ENCODE peak calls at places on chromosomes 6 and 20, in ten cellular contexts. C, U, M, H, F, Y, J, D, O and S are unnamed samples.

GRCh38 chr6:8738951-8739350 is 303.6 kb upstream of the SLC35B3 start:
- DNase-seq in U (no peak), H (no peak), C (no peak), M (no peak), D (no peak), F (no peak), Y (no peak), O (no peak), J (no peak), S (no peak)

GRCh38 chr20:20552076-20552475 is 160.4 kb downstream of the RALGAPA2 start:
- DNase-seq in U (no peak), H (no peak), O (no peak), F (no peak), C (no peak), Y (no peak), D (no peak), M (no peak), J (no peak), S (no peak)

GRCh38 chr6:156828280-156828703 is 51.1 kb downstream of the ARID1B start:
- DNase-seq in O (no peak), F (peak; percentile 37), U (peak; percentile 50), C (no peak), D (peak; percentile 57), H (peak; percentile 41), M (peak; percentile 91), J (no peak), Y (peak; percentile 44), S (no peak)

GRCh38 chr20:1813101-1813529 is 82.1 kb upstream of the SIRPA start:
- DNase-seq in Y (peak; percentile 71), D (no peak), O (no peak), U (no peak), M (peak; percentile 97), C (no peak), H (peak; percentile 64), J (no peak), F (peak; percentile 73), S (no peak)

GRCh38 chr20:60306105-60306504 is 347.9 kb downstream of the CDH26 start:
- DNase-seq in M (no peak), H (no peak), U (no peak), Y (no peak), D (no peak), F (no peak), J (no peak), O (no peak), C (no peak), S (no peak)

GRCh38 chr6:43058511-43058910 is 723 bp downstream of the MRPL2 start:
- DNase-seq in H (no peak), U (peak; percentile 49), J (no peak), O (no peak), F (no peak), Y (no peak), C (no peak), D (no peak), M (no peak), S (no peak)

GRCh38 chr6:50936277-50936681 is 117.6 kb downstream of the TFAP2B start:
- DNase-seq in D (no peak), Y (no peak), F (no peak), O (no peak), C (no peak), H (no peak), U (no peak), J (no peak), M (no peak), S (no peak)

GRCh38 chr20:13220194-13220856 is 749 bp upstream of the ISM1 start:
- DNase-seq in F (peak; percentile 55), C (peak; percentile 60), U (no peak), J (peak; percentile 88), D (no peak), O (peak; percentile 7), H (peak; percentile 75), M (peak; percentile 3), Y (peak; percentile 35), S (peak; percentile 26)

GRCh38 chr6:110683236-110683635 is 132.0 kb downstream of the CDK19 start:
- DNase-seq in D (no peak), Y (no peak), F (no peak), O (no peak), U (no peak), H (no peak), J (no peak), M (no peak), C (no peak), S (no peak)

GRCh38 chr6:106116125-106116524 is 30.0 kb downstream of the PRDM1 start:
- DNase-seq in U (no peak), F (no peak), Y (no peak), D (no peak), J (no peak), O (no peak), M (peak; percentile 13), C (peak; percentile 80), H (no peak), S (no peak)

GRCh38 chr6:11120273-11121005 is 8.9 kb upstream of the ERVFRD-1 start:
- DNase-seq in U (no peak), C (no peak), H (no peak), O (no peak), D (no peak), J (no peak), M (peak; percentile 72), Y (no peak), F (no peak), S (no peak)

GRCh38 chr6:147779624-147780023 is 271.1 kb downstream of the SAMD5 start:
- DNase-seq in U (no peak), F (no peak), J (no peak), M (no peak), H (no peak), D (no peak), C (no peak), O (no peak), Y (no peak), S (no peak)

GRCh38 chr6:131250121-131250520 is 114.9 kb downstream of the AKAP7 start:
- DNase-seq in U (peak; percentile 77), H (peak; percentile 77), F (no peak), C (no peak), M (peak; percentile 48), J (peak; percentile 57), D (no peak), Y (peak; percentile 72), O (no peak), S (no peak)

GRCh38 chr6:45704056-45704790 is 311.4 kb downstream of the CLIC5 start:
- DNase-seq in U (no peak), D (no peak), C (no peak), O (no peak), J (no peak), F (no peak), H (no peak), Y (no peak), M (peak; percentile 44), S (no peak)

GRCh38 chr6:159513074-159513473 is 180.0 kb downstream of the SOD2 start:
- DNase-seq in J (no peak), H (no peak), U (no peak), Y (no peak), D (no peak), C (no peak), M (no peak), O (no peak), F (no peak), S (no peak)

GRCh38 chr6:35050291-35050987 is 90.7 kb downstream of the TCP11 start:
- DNase-seq in H (no peak), D (no peak), F (no peak), Y (no peak), J (peak; percentile 50), C (no peak), U (peak; percentile 71), M (no peak), O (no peak), S (no peak)

GRCh38 chr6:163646133-163646532 is 231.6 kb downstream of the QKI start:
- DNase-seq in J (no peak), H (no peak), D (no peak), U (no peak), M (no peak), F (no peak), O (no peak), C (no peak), Y (no peak), S (no peak)

GRCh38 chr20:9100721-9101120 is 31.8 kb downstream of the PLCB4 start:
- DNase-seq in C (no peak), F (no peak), M (no peak), U (no peak), O (no peak), H (no peak), D (no peak), Y (no peak), J (no peak), S (no peak)
- TF ChIP-seq POLR2A in C (no peak), F (no peak), M (no peak), U (no peak), O (no peak), H (no peak), D (no peak), Y (no peak), J (no peak), S (no peak)

GRCh38 chr20:62485062-62485700 is 9.4 kb upstream of the GATA5 start:
- DNase-seq in C (no peak), M (peak; percentile 14), J (no peak), F (no peak), D (no peak), Y (no peak), H (peak; percentile 42), O (no peak), U (no peak), S (no peak)
- TF ChIP-seq POLR2A in C (no peak), M (no peak), J (no peak), F (no peak), D (no peak), Y (no peak), H (no peak), O (no peak), U (no peak), S (no peak)

GRCh38 chr6:119078449-119079287 is at the start of gene FAM184A:
- DNase-seq in F (peak; percentile 23), M (peak; percentile 48), Y (peak; percentile 62), U (peak; percentile 35), D (peak; percentile 16), C (peak; percentile 70), J (peak; percentile 78), H (peak; percentile 63), O (peak; percentile 33), S (peak; percentile 42)
- TF ChIP-seq POLR2A in F (no peak), M (no peak), Y (peak; percentile 37), U (no peak), D (no peak), C (no peak), J (no peak), H (peak; percentile 41), O (no peak), S (no peak)

DNA sequence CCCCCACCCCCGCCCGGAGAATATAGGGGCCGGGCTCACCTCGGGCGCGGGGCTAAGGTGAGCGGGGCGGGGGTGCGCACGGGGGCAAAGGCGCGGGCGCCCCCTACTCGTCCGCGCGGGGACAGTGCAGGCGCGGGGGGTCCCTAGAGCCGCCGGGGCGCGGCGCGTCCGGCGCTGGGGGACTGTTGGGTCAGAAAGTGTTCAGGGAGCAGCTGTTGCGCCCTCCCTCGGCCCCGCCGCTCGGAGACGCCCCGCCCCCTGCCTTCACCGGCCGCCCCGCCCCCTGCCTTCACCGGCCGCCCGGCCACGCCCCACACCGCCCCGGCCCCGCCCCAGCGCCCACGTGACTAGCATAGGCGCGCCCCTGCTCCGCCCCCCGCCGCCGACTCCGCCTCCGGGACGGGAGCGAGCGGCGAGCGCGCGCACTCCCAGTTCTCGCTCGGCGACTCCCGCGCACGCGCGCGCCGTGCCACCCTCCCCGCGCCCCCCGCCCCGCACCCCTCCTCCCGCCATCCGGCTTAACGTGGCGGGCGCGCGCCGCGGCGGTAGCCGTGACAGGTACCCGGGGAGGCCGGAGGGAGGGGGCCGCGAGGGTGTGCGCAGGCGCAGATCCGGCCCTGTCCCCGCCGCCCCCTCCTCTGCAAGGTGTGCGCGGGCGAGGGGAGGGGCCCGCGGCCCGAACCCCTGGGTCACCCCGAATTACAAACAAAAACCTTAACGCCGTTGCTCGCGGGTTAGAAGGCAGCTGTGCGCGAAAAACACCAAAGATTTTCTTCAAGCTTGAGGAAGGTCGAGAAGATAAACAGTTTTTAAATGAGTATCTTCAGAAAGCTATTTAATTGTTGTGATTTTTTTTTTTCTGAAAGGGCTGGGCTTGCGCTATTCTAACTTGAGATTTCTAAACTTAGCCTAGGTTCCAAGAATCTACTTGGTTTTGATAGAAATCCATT is 704 bp upstream of the ZNF217 start:
- DNase-seq in F (peak; percentile 48), J (peak; percentile 97), Y (peak; percentile 94), H (peak; percentile 96), C (peak; percentile 97), U (peak; percentile 94), M (peak; percentile 90), O (peak; percentile 48), D (peak; percentile 73), S (peak; percentile 42)
- TF ChIP-seq POLR2A in F (peak; percentile 20), J (peak; percentile 73), Y (peak; percentile 62), H (peak; percentile 80), C (peak; percentile 12), U (no peak), M (peak; percentile 30), O (no peak), D (peak; percentile 18), S (peak; percentile 38)